ENCODE peak calls at places on chromosomes 1 and 21, in four cellular contexts. G, E, H and T are unnamed samples.

GRCh38 chr21:41370840-41371697 is 9.2 kb downstream of the MX2 start:
- DNase-seq in H (peak; percentile 4), G (no peak), E (no peak), T (no peak)

GRCh38 chr1:205013683-205014367 is 29.2 kb upstream of the CNTN2 start:
- DNase-seq in E (no peak), H (peak; percentile 57), G (peak; percentile 42), T (peak; percentile 5)

GRCh38 chr1:91764471-91765115 is 121.4 kb downstream of the TGFBR3 start:
- DNase-seq in E (no peak), G (no peak), H (no peak), T (no peak)

GRCh38 chr1:68819190-68819829 is 322.4 kb upstream of the DEPDC1 start:
- DNase-seq in E (no peak), G (no peak), H (peak; percentile 39), T (peak; percentile 30)

GRCh38 chr21:43029785-43030184 is 45.9 kb downstream of the CBS start:
- DNase-seq in G (no peak), E (no peak), H (no peak), T (no peak)

GRCh38 chr1:167627865-167628641 is 2.0 kb upstream of the RCSD1 start:
- DNase-seq in E (peak; percentile 96), G (peak; percentile 44), H (no peak), T (no peak)

GRCh38 chr1:173280899-173281660 is 73.9 kb upstream of the TNFSF4 start:
- DNase-seq in H (no peak), E (no peak), G (no peak), T (peak; percentile 58)

GRCh38 chr1:230705289-230706019 is 8.5 kb downstream of the AGT start:
- DNase-seq in E (no peak), H (no peak), G (no peak), T (no peak)

GRCh38 chr1:208132287-208132882 is 111.8 kb downstream of the PLXNA2 start:
- DNase-seq in E (peak; percentile 37), G (peak; percentile 89), H (peak; percentile 80), T (peak; percentile 80)

GRCh38 chr21:41442496-41443186 is 16.6 kb downstream of the MX1 start:
- DNase-seq in E (no peak), H (no peak), G (no peak), T (no peak)

GRCh38 chr1:243378666-243379065 is 122.8 kb downstream of the SDCCAG8 start:
- DNase-seq in H (no peak), E (no peak), G (no peak), T (no peak)

GRCh38 chr1:9651565-9652378 is at the start of gene PIK3CD:
- DNase-seq in E (peak; percentile 64), H (peak; percentile 11), G (peak; percentile 53), T (peak; percentile 27)

GRCh38 chr1:97334454-97334853 is 586.4 kb downstream of the DPYD start:
- DNase-seq in E (no peak), G (no peak), H (peak; percentile 81), T (peak; percentile 84)

GRCh38 chr1:115140442-115141144 is 51.3 kb upstream of the TSPAN2 start:
- DNase-seq in H (no peak), E (no peak), G (no peak), T (no peak)

GRCh38 chr1:5460974-5461373 is 531.3 kb downstream of the NPHP4 start:
- DNase-seq in G (no peak), E (no peak), H (no peak), T (no peak)

GRCh38 chr1:25476186-25477097 is 45.7 kb downstream of the MACO1 start:
- DNase-seq in E (no peak), H (no peak), G (no peak), T (no peak)

GRCh38 chr1:61241864-61242472 is 159.6 kb downstream of the NFIA start:
- DNase-seq in E (no peak), H (peak; percentile 27), G (no peak), T (no peak)

GRCh38 chr1:22196641-22197040 is 53.7 kb upstream of the WNT4 start:
- DNase-seq in G (no peak), H (no peak), E (no peak), T (no peak)

GRCh38 chr1:1910651-1911389 is 4.2 kb upstream of the CALML6 start:
- DNase-seq in G (peak; percentile 29), H (no peak), E (no peak), T (no peak)

GRCh38 chr21:41848971-41849580 is 30.1 kb downstream of the PRDM15 start:
- DNase-seq in H (no peak), E (no peak), G (no peak), T (no peak)

GRCh38 chr1:171366099-171366498 is 52.1 kb downstream of the FMO4 start:
- DNase-seq in E (no peak), H (peak; percentile 39), G (no peak), T (peak; percentile 73)

GRCh38 chr1:67711150-67711849 is 26.3 kb downstream of the GADD45A start:
- DNase-seq in H (no peak), E (no peak), G (no peak), T (no peak)

GRCh38 chr1:115056395-115056798 is 26.8 kb downstream of the TSHB start:
- DNase-seq in E (no peak), G (no peak), H (peak; percentile 35), T (peak; percentile 48)

GRCh38 chr1:81757398-81758020 is 43.2 kb upstream of the ADGRL2 start:
- DNase-seq in H (peak; percentile 51), E (no peak), G (no peak), T (no peak)

GRCh38 chr21:33801424-33802405 is 113.9 kb downstream of the ATP5PO start:
- DNase-seq in G (no peak), H (peak; percentile 26), E (no peak), T (no peak)

GRCh38 chr1:35650416-35650815 is 9.1 kb upstream of the PSMB2 start:
- DNase-seq in E (no peak), G (peak; percentile 45), H (no peak), T (no peak)

GRCh38 chr1:35641233-35641866 is at the start of gene PSMB2:
- DNase-seq in H (peak; percentile 95), E (peak; percentile 97), G (peak; percentile 97), T (peak; percentile 98)

GRCh38 chr1:35642472-35642955 is 1.2 kb upstream of the PSMB2 start:
- DNase-seq in E (peak; percentile 25), G (no peak), H (no peak), T (peak; percentile 20)

GRCh38 chr1:35644204-35644603 is 2.9 kb upstream of the PSMB2 start:
- DNase-seq in E (no peak), G (no peak), H (no peak), T (no peak)

DNA sequence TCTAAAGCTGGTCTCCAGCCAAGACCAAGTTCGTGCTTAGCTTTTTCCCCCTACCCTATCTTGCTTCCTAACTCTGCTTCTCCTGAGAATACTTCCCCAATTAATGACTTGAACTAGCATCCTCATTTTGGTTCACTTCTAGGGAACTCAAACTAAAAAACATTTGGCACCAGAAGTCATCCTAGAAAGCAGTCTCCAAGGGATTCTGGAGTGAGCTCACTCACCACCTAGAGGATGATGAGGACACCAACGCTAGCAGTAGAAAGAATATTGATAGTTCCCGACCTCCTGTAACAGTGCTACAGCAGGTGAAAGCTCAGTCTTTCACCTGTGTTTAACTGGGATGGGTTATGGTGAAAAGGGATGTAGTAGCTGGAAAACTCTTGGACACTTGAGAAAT is 4.7 kb upstream of the PSMB2 start:
- DNase-seq in E (no peak), H (no peak), G (no peak), T (peak; percentile 21)
- TF ChIP-seq CTCF in E (peak; percentile 30), H (no peak), G (no peak), T (peak; percentile 21)

DNA sequence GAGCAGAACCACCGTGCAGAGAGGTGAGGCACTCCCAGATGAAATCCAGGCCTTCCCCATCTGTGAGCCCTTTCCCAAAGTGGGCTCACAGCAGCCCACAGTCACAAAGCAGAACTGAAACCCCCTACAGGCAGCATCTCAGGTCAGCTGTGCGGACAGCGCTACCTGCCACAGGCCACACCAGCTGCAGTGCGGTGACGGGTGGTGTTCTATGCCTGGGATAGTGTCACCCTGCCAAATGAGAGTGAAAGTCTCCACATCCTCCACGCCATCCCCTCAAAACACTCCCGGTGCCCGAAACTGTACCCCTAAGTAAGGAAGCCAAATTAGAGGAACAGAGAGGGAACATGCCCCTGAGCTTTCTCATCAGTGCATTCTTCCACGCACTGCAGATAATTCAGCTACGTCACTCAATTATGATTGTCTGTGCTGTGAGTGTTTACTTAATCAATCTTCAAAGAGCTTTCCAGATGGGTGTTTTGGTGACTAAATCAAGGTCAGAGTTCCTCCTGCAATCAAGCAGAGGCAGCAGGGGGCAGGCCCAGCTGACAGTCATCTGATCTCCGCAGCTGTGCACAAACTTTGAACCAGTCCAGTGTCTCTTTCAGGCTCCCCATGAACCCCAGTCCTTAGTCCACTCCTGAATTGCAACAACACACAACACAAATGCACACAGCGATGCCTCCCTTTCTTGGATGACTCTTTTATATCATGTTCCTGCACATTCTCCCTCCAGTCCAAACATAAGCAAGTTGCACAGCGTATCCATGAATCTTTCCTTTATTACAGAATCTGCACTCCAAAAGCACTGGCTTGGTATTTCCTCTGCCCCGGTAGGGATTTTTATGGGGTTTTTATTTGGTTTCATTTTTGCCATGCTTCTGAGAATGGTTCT is 150.0 kb downstream of the TOMM20 start:
- DNase-seq in H (peak; percentile 66), G (peak; percentile 71), E (peak; percentile 94), T (peak; percentile 75)
- H3K4me3 ChIP-seq in H (no peak overlapping the region), G (no peak overlapping the region), E (peak overlapping the region; percentile 56), T (no peak overlapping the region)

GRCh38 chr21:44321846-44322450 is 17.2 kb downstream of the CFAP410 start:
- DNase-seq in G (no peak), E (no peak), H (no peak), T (no peak)
- TF ChIP-seq CTCF in G (no peak), E (no peak), H (no peak), T (no peak)

DNA sequence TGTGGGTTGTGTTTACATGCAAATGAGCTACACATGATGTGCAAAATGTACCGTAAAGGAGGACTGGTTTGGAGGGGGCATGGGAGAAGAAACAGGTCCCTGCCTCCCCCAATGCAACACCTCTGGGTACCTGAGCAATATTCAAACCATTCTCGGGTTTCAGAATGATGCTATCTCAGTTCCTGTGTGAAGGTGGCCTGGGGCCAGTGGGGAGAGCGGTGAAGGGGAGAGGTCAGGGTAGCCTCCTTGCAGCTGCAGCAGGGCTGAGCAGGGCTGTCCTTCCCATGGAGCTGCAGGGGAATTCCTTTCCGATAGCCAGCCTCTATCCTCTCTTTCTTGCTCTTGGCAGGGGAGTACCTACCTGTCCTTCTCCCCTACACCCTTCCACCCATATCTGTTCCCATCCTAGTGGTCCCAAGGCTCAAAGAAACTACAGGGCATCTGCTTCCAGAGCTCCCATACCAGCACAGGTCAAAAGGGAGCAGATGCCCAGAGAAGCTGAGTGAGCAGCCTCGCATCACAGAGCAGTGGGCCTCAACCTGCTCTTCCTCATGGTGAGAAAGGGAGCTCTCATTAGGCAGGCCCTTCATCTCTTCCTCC is 11.9 kb downstream of the MEF2D start:
- DNase-seq in G (no peak), E (peak; percentile 45), H (no peak), T (no peak)
- H3K4me3 ChIP-seq in G (no peak overlapping the region), E (peak overlapping the region; percentile 98), H (no peak overlapping the region), T (no peak overlapping the region)

GRCh38 chr1:154772611-154773515 is 97.2 kb downstream of the KCNN3 start:
- DNase-seq in E (peak; percentile 17), H (no peak), G (no peak), T (no peak)
- TF ChIP-seq CTCF in E (peak; percentile 60), H (no peak), G (peak; percentile 5), T (no peak)